ENCODE peak calls at places on chromosomes 1 and 21, in five cellular contexts. One of them, this sample, is unnamed.

GRCh38 chr1:243712890-243713425 is 137.1 kb downstream of the AKT3 start:
- DNase-seq in HFF-Myc: no peak
- DNase-seq in tibial artery: no peak
- DNase-seq in IMR-90: peak; percentile 19
- DNase-seq in GM23338: no peak
- DNase-seq in this sample: no peak

GRCh38 chr1:151372411-151372934 is at the start of gene SELENBP1:
- DNase-seq in tibial artery: peak; percentile 95
- DNase-seq in GM23338: peak; percentile 89
- DNase-seq in HFF-Myc: peak; percentile 26
- DNase-seq in IMR-90: peak; percentile 71
- DNase-seq in this sample: no peak

GRCh38 chr1:229863651-229864545 is 203.1 kb upstream of the GALNT2 start:
- DNase-seq in tibial artery: peak; percentile 65
- DNase-seq in GM23338: no peak
- DNase-seq in HFF-Myc: no peak
- DNase-seq in IMR-90: no peak
- DNase-seq in this sample: no peak

GRCh38 chr1:156652131-156652991 is 10.4 kb downstream of the BCAN start:
- DNase-seq in tibial artery: no peak
- DNase-seq in GM23338: peak; percentile 93
- DNase-seq in IMR-90: peak; percentile 43
- DNase-seq in HFF-Myc: no peak
- DNase-seq in this sample: no peak

GRCh38 chr1:109091196-109092193 is 931 bp downstream of the TMEM167B start:
- DNase-seq in GM23338: peak; percentile 54
- DNase-seq in IMR-90: peak; percentile 75
- DNase-seq in HFF-Myc: no peak
- DNase-seq in tibial artery: no peak
- DNase-seq in this sample: no peak

GRCh38 chr1:88237026-88237425 is 447.0 kb upstream of the PKN2 start:
- DNase-seq in HFF-Myc: peak; percentile 10
- DNase-seq in IMR-90: peak; percentile 54
- DNase-seq in tibial artery: no peak
- DNase-seq in GM23338: no peak
- DNase-seq in this sample: peak; percentile 3

GRCh38 chr1:15326691-15327530 is 79.9 kb downstream of the FHAD1 start:
- DNase-seq in GM23338: no peak
- DNase-seq in tibial artery: no peak
- DNase-seq in IMR-90: no peak
- DNase-seq in HFF-Myc: peak; percentile 81
- DNase-seq in this sample: peak; percentile 90

GRCh38 chr1:201385299-201385891 is 7.9 kb upstream of the TNNT2 start:
- DNase-seq in tibial artery: no peak
- DNase-seq in IMR-90: peak; percentile 19
- DNase-seq in HFF-Myc: no peak
- DNase-seq in GM23338: peak; percentile 82
- DNase-seq in this sample: no peak

GRCh38 chr1:17649371-17650106 is 105.6 kb upstream of the ACTL8 start:
- DNase-seq in GM23338: no peak
- DNase-seq in tibial artery: no peak
- DNase-seq in HFF-Myc: no peak
- DNase-seq in IMR-90: no peak
- DNase-seq in this sample: no peak

GRCh38 chr1:201502511-201502857 is 4.4 kb downstream of the CSRP1 start:
- DNase-seq in GM23338: no peak
- DNase-seq in IMR-90: no peak
- DNase-seq in tibial artery: no peak
- DNase-seq in HFF-Myc: no peak
- DNase-seq in this sample: no peak

GRCh38 chr1:97190326-97190725 is 468.7 kb downstream of the PTBP2 start:
- DNase-seq in IMR-90: peak; percentile 76
- DNase-seq in GM23338: no peak
- DNase-seq in tibial artery: no peak
- DNase-seq in HFF-Myc: no peak
- DNase-seq in this sample: no peak

GRCh38 chr1:6911229-6911941 is 126.1 kb downstream of the CAMTA1 start:
- DNase-seq in HFF-Myc: no peak
- DNase-seq in IMR-90: no peak
- DNase-seq in tibial artery: no peak
- DNase-seq in GM23338: no peak
- DNase-seq in this sample: no peak

GRCh38 chr1:154488942-154489341 is 13.1 kb upstream of the TDRD10 start:
- DNase-seq in IMR-90: no peak
- DNase-seq in tibial artery: no peak
- DNase-seq in GM23338: peak; percentile 38
- DNase-seq in HFF-Myc: no peak
- DNase-seq in this sample: no peak

GRCh38 chr1:203122159-203122558 is 5.4 kb upstream of the ADORA1 start:
- DNase-seq in GM23338: no peak
- DNase-seq in IMR-90: no peak
- DNase-seq in HFF-Myc: no peak
- DNase-seq in tibial artery: no peak
- DNase-seq in this sample: no peak

GRCh38 chr1:22143065-22143514 is at the start of gene WNT4:
- DNase-seq in GM23338: peak; percentile 79
- DNase-seq in tibial artery: no peak
- DNase-seq in HFF-Myc: no peak
- DNase-seq in IMR-90: no peak
- DNase-seq in this sample: no peak

GRCh38 chr1:62590970-62591368 is 6.4 kb upstream of the ANGPTL3 start:
- DNase-seq in tibial artery: no peak
- DNase-seq in HFF-Myc: no peak
- DNase-seq in GM23338: no peak
- DNase-seq in IMR-90: no peak
- DNase-seq in this sample: no peak

GRCh38 chr1:192788184-192788583 is 20.7 kb upstream of the RGS2 start:
- DNase-seq in HFF-Myc: no peak
- DNase-seq in GM23338: peak; percentile 26
- DNase-seq in IMR-90: peak; percentile 85
- DNase-seq in tibial artery: no peak
- DNase-seq in this sample: peak; percentile 46

GRCh38 chr1:28280501-28280900 is 21.2 kb downstream of the SESN2 start:
- DNase-seq in IMR-90: no peak
- DNase-seq in HFF-Myc: no peak
- DNase-seq in GM23338: no peak
- DNase-seq in tibial artery: no peak
- DNase-seq in this sample: no peak

GRCh38 chr1:183584155-183584554 is 6.1 kb downstream of the NCF2 start:
- DNase-seq in GM23338: no peak
- DNase-seq in tibial artery: no peak
- DNase-seq in HFF-Myc: no peak
- DNase-seq in IMR-90: no peak
- DNase-seq in this sample: no peak

GRCh38 chr1:43329995-43330751 is 7.4 kb upstream of the MPL start:
- DNase-seq in HFF-Myc: peak; percentile 79
- DNase-seq in IMR-90: peak; percentile 87
- DNase-seq in GM23338: peak; percentile 28
- DNase-seq in tibial artery: peak; percentile 69
- DNase-seq in this sample: no peak

GRCh38 chr1:4701276-4701675 is 46.9 kb downstream of the AJAP1 start:
- DNase-seq in GM23338: no peak
- DNase-seq in IMR-90: no peak
- DNase-seq in HFF-Myc: no peak
- DNase-seq in tibial artery: no peak
- DNase-seq in this sample: no peak

GRCh38 chr1:55070291-55070690 is 30.9 kb downstream of the PCSK9 start:
- DNase-seq in IMR-90: no peak
- DNase-seq in GM23338: no peak
- DNase-seq in tibial artery: peak; percentile 45
- DNase-seq in HFF-Myc: no peak
- DNase-seq in this sample: no peak

GRCh38 chr1:116380499-116381316 is 7.7 kb downstream of the ATP1A1 start:
- DNase-seq in IMR-90: no peak
- DNase-seq in GM23338: no peak
- DNase-seq in tibial artery: no peak
- DNase-seq in HFF-Myc: no peak
- DNase-seq in this sample: no peak

GRCh38 chr1:6075747-6076146 is 30.1 kb downstream of the KCNAB2 start:
- DNase-seq in IMR-90: no peak
- DNase-seq in tibial artery: no peak
- DNase-seq in GM23338: no peak
- DNase-seq in HFF-Myc: no peak
- DNase-seq in this sample: no peak

GRCh38 chr1:66733348-66734017 is 18.8 kb upstream of the DYNLT5 start:
- DNase-seq in tibial artery: no peak
- DNase-seq in HFF-Myc: no peak
- DNase-seq in IMR-90: no peak
- DNase-seq in GM23338: no peak
- DNase-seq in this sample: no peak

GRCh38 chr1:220733090-220733569 is 15.0 kb upstream of the MTARC2 start:
- DNase-seq in IMR-90: peak; percentile 88
- DNase-seq in HFF-Myc: peak; percentile 75
- DNase-seq in tibial artery: peak; percentile 89
- DNase-seq in GM23338: peak; percentile 93
- DNase-seq in this sample: peak; percentile 85

GRCh38 chr1:6727535-6727934 is 25.9 kb upstream of the DNAJC11 start:
- DNase-seq in HFF-Myc: no peak
- DNase-seq in tibial artery: peak; percentile 74
- DNase-seq in GM23338: peak; percentile 92
- DNase-seq in IMR-90: peak; percentile 54
- DNase-seq in this sample: no peak

DNA sequence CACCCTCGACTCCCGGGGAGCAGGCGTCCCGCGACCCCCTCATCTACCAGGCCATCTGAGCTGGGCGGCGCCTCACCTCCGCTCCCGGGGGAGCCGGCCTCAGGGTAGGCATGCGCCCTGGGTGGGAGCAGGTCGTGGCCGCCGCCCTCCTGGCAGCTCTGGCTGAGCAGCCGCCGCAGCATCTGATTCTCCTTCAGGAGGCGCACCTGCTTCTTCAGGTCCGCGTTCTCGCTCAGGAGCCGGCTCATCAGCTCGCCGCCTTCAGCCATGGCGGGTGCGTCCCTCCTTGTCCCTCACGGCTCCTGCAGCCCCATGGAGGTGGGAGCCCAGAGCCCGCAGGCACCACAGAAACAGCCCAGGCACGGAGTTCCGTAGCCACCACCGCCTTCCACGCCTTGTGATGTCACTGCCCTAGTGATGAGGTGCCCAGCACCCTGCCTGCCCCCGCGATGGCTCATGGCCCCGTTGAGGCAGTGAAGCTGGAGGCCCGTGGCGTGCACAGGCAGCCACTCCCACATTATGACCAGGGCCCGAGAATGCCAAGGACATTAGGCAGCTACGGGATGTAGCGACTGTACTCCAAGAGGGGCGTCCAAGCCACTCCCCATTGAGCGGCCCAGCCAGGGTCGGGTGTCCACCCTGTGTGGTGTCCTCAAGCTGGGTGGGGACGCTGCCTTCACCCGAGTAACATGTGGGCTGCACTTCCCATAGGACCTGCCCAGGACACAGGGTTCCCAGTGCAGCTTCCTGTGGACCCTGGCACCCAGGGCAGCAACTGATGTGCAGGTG is 1.5 kb downstream of the SPATC1L start:
- DNase-seq in tibial artery: no peak
- DNase-seq in GM23338: peak; percentile 53
- DNase-seq in IMR-90: no peak
- DNase-seq in HFF-Myc: no peak
- DNase-seq in this sample: no peak
- H3K4me3 ChIP-seq in tibial artery: no peak overlapping the region
- H3K4me3 ChIP-seq in GM23338: peak overlapping the region; percentile 28
- H3K4me3 ChIP-seq in IMR-90: no peak overlapping the region
- H3K4me3 ChIP-seq in HFF-Myc: peak overlapping the region; percentile 7
- H3K4me3 ChIP-seq in this sample: no peak overlapping the region

DNA sequence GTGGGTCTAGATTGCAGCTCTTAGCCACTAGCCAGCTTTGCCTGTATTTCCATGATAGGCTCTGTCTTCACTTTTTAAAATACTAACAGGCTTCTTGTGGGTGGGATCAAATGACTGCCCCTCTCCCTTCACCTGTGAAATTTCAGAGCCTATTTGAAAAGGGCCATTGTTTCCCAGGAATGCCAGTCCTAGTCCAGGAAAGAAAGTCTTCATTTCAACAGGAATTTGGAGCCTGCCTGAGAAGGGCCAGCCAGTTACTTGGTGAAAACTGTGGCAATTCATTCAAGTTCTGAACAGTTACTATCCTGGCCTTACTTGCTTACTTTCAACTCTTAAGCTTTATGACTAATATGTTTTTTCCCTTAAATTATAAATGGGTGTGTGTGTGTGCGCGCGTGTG is 67.6 kb upstream of the RNPC3 start:
- DNase-seq in HFF-Myc: no peak
- DNase-seq in GM23338: peak; percentile 84
- DNase-seq in tibial artery: no peak
- DNase-seq in IMR-90: no peak
- DNase-seq in this sample: no peak
- TF ChIP-seq CTCF in HFF-Myc: no peak
- TF ChIP-seq CTCF in GM23338: no peak
- TF ChIP-seq CTCF in tibial artery: no peak
- TF ChIP-seq CTCF in IMR-90: no peak
- TF ChIP-seq CTCF in this sample: no peak

GRCh38 chr1:46094454-46094853 is 38.0 kb downstream of the PIK3R3 start:
- DNase-seq in IMR-90: peak; percentile 20
- DNase-seq in GM23338: no peak
- DNase-seq in HFF-Myc: no peak
- DNase-seq in tibial artery: no peak
- DNase-seq in this sample: no peak

GRCh38 chr1:46099215-46099614 is 33.2 kb downstream of the PIK3R3 start:
- DNase-seq in tibial artery: no peak
- DNase-seq in HFF-Myc: no peak
- DNase-seq in IMR-90: no peak
- DNase-seq in GM23338: no peak
- DNase-seq in this sample: no peak

GRCh38 chr1:46097149-46097472 is 35.3 kb downstream of the PIK3R3 start:
- DNase-seq in HFF-Myc: no peak
- DNase-seq in IMR-90: no peak
- DNase-seq in tibial artery: no peak
- DNase-seq in GM23338: no peak
- DNase-seq in this sample: no peak

GRCh38 chr1:46098043-46098712 is 34.3 kb downstream of the PIK3R3 start:
- DNase-seq in HFF-Myc: no peak
- DNase-seq in tibial artery: no peak
- DNase-seq in IMR-90: peak; percentile 8
- DNase-seq in GM23338: no peak
- DNase-seq in this sample: no peak

GRCh38 chr1:46096269-46097148 is 35.9 kb downstream of the PIK3R3 start:
- DNase-seq in tibial artery: no peak
- DNase-seq in HFF-Myc: no peak
- DNase-seq in GM23338: no peak
- DNase-seq in IMR-90: no peak
- DNase-seq in this sample: no peak
- H3K4me3 ChIP-seq in tibial artery: no peak overlapping the region
- H3K4me3 ChIP-seq in HFF-Myc: no peak overlapping the region
- H3K4me3 ChIP-seq in GM23338: no peak overlapping the region
- H3K4me3 ChIP-seq in IMR-90: no peak overlapping the region
- H3K4me3 ChIP-seq in this sample: no peak overlapping the region

DNA sequence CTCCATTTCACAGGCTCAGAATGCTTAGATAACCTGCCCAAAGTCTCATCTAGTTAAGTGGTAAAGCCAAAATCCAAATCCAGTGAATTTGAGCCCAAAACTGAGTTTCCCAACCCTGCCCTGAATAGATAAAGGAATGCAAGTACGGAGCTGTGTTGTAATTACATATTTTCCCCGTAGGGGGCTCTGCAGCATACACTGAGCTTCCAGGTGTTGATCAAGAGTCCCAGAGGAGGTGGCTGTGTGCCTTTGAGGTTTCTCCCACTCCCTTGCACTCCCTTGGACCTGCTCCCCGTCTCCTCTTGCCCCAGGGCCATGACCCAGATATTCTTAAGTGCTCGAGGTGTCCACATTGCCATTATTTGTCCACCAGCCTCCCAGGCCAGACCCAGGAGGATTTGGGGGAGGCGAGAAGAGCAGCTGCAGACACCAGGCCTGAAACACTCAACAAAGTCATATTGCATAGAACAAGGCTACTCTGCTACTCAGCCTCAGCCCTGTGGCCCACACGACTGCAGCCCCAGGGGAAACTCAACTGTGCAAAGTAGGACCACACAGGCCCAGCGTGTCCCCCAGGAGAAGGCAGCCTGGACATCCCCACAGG is 18.4 kb upstream of the LY9 start:
- DNase-seq in tibial artery: no peak
- DNase-seq in IMR-90: no peak
- DNase-seq in HFF-Myc: no peak
- DNase-seq in GM23338: peak; percentile 84
- DNase-seq in this sample: no peak
- TF ChIP-seq CTCF in tibial artery: no peak
- TF ChIP-seq CTCF in IMR-90: peak; percentile 25
- TF ChIP-seq CTCF in HFF-Myc: no peak
- TF ChIP-seq CTCF in GM23338: peak; percentile 66
- TF ChIP-seq CTCF in this sample: peak; percentile 22

This sample was measured in AG09309.